ENCODE peak calls at places on chromosomes 5 and 9, in four cellular contexts. L is sigmoid colon, G is heart right ventricle, J is mammary epithelial cell. Q is an unnamed sample.

GRCh38 chr5:8993031-8993430 is 552.8 kb downstream of the SEMA5A start:
- DNase-seq in L (no peak), G (no peak), J (peak; percentile 19), Q (no peak)

GRCh38 chr5:171355302-171355724 is 32.3 kb upstream of the NPM1 start:
- DNase-seq in L (no peak), G (no peak), J (no peak), Q (no peak)

GRCh38 chr5:172607213-172607793 is 33.8 kb upstream of the NEURL1B start:
- DNase-seq in L (no peak), G (peak; percentile 54), J (peak; percentile 8), Q (peak; percentile 72)

GRCh38 chr9:5896863-5897262 is 6.2 kb downstream of the MLANA start:
- DNase-seq in L (no peak), G (no peak), J (no peak), Q (no peak)

GRCh38 chr9:137403281-137403680 is 19.7 kb downstream of the EXD3 start:
- DNase-seq in L (no peak), G (no peak), J (no peak), Q (no peak)

GRCh38 chr9:11933926-11934325 is 759.3 kb upstream of the TYRP1 start:
- DNase-seq in L (no peak), G (no peak), J (no peak), Q (no peak)

GRCh38 chr5:14512574-14512973 is 69.0 kb upstream of the OTULINL start:
- DNase-seq in L (no peak), G (no peak), J (no peak), Q (no peak)

GRCh38 chr5:101590384-101590783 is 687.3 kb upstream of the ST8SIA4 start:
- DNase-seq in L (no peak), G (no peak), J (no peak), Q (no peak)

GRCh38 chr9:84315278-84315877 is 25.2 kb downstream of the SLC28A3 start:
- DNase-seq in L (no peak), G (peak; percentile 40), J (peak; percentile 49), Q (peak; percentile 39)

GRCh38 chr9:128685022-128685332 is 4.0 kb upstream of the SET start:
- DNase-seq in L (no peak), G (no peak), J (no peak), Q (no peak)

GRCh38 chr9:96555567-96556386 is 63.9 kb downstream of the CDC14B start:
- DNase-seq in L (no peak), G (no peak), J (no peak), Q (no peak)

GRCh38 chr5:33297760-33298216 is 143.0 kb upstream of the TARS1 start:
- DNase-seq in L (no peak), G (no peak), J (no peak), Q (no peak)

GRCh38 chr9:76180541-76180940 is 213.7 kb downstream of the RFK start:
- DNase-seq in L (no peak), G (no peak), J (peak; percentile 9), Q (no peak)

GRCh38 chr5:141992349-141992963 is 20.4 kb downstream of the GNPDA1 start:
- DNase-seq in L (peak; percentile 83), G (peak; percentile 76), J (peak; percentile 49), Q (peak; percentile 75)

GRCh38 chr5:33994845-33995244 is 10.4 kb upstream of the SLC45A2 start:
- DNase-seq in L (no peak), G (no peak), J (peak; percentile 24), Q (no peak)

GRCh38 chr9:70589571-70590263 is 175.3 kb upstream of the KLF9 start:
- DNase-seq in L (peak; percentile 88), G (peak; percentile 61), J (peak; percentile 49), Q (peak; percentile 78)

GRCh38 chr5:5092149-5092548 is 48.0 kb upstream of the ADAMTS16 start:
- DNase-seq in L (no peak), G (no peak), J (no peak), Q (no peak)

GRCh38 chr9:33350310-33350709 is 52.1 kb downstream of the AQP7 start:
- DNase-seq in L (no peak), G (no peak), J (peak; percentile 65), Q (no peak)

GRCh38 chr9:93952119-93952783 is 2.9 kb downstream of the BARX1 start:
- DNase-seq in L (peak; percentile 54), G (no peak), J (no peak), Q (no peak)

GRCh38 chr5:151718653-151719052 is 31.9 kb upstream of the SPARC start:
- DNase-seq in L (no peak), G (no peak), J (no peak), Q (no peak)
- H3K27ac ChIP-seq in L (peak overlapping the region; percentile 41), G (peak overlapping the region; percentile 42), J (no peak overlapping the region), Q (peak overlapping the region; percentile 67)

GRCh38 chr5:138651767-138652117 is 76.5 kb upstream of the HSPA9 start:
- DNase-seq in L (no peak), G (no peak), J (no peak), Q (no peak)

GRCh38 chr5:138653502-138653901 is 78.3 kb upstream of the HSPA9 start:
- DNase-seq in L (no peak), G (no peak), J (peak; percentile 30), Q (no peak)

GRCh38 chr5:138656916-138657315 is 81.7 kb upstream of the HSPA9 start:
- DNase-seq in L (peak; percentile 35), G (no peak), J (no peak), Q (no peak)

GRCh38 chr5:138655530-138656245 is 80.5 kb upstream of the HSPA9 start:
- DNase-seq in L (peak; percentile 75), G (peak; percentile 61), J (no peak), Q (no peak)

DNA sequence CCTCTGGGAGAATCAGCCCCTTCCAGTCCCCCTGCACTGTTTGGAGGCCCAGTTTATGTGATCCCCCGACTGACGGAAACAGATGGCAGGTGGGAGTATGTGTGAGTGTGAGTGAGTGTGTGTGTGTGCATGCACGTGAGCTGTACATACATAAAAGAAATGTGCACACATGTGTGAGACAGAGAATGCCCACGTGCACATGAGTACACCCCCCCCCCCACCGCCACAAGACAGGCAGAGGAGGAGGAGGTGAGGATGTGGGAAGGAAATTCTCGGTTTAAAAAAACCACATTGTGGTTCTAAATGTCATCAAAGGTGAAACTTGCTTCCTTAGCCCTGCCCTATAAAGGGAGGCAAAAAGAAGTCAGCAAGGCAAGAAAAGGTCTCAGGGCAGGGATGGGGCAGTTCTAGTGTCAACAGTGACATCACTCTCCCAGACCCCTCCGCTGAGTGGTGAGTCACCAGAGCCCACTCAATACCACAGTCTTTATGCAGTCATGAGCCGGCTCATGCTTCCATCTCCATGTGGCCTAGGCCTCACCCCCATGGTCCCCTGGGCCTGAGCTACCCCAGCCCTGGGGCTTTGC is 79.2 kb upstream of the HSPA9 start:
- DNase-seq in L (no peak), G (no peak), J (peak; percentile 55), Q (no peak)
- H3K27me3 ChIP-seq in L (no peaks in the 10 kb centered on the region), G (no peaks in the 10 kb centered on the region), J (no peaks in the 10 kb centered on the region), Q (no peaks in the 10 kb centered on the region)

GRCh38 chr9:136264046-136264802 is 18.6 kb upstream of the QSOX2 start:
- DNase-seq in L (no peak), G (no peak), J (no peak), Q (no peak)
- H3K4me1 ChIP-seq in L (peaks cover 15% of the 10 kb centered on the region), G (peaks cover 5% of the 10 kb centered on the region), J (peaks cover 5% of the 10 kb centered on the region), Q (no peaks in the 10 kb centered on the region)

GRCh38 chr9:100580255-100580654 is 2.4 kb downstream of the CAVIN4 start:
- DNase-seq in L (no peak), G (peak; percentile 28), J (no peak), Q (no peak)
- H3K27ac ChIP-seq in L (no peak overlapping the region), G (peak overlapping the region; percentile 25), J (no peak overlapping the region), Q (no peak overlapping the region)

DNA sequence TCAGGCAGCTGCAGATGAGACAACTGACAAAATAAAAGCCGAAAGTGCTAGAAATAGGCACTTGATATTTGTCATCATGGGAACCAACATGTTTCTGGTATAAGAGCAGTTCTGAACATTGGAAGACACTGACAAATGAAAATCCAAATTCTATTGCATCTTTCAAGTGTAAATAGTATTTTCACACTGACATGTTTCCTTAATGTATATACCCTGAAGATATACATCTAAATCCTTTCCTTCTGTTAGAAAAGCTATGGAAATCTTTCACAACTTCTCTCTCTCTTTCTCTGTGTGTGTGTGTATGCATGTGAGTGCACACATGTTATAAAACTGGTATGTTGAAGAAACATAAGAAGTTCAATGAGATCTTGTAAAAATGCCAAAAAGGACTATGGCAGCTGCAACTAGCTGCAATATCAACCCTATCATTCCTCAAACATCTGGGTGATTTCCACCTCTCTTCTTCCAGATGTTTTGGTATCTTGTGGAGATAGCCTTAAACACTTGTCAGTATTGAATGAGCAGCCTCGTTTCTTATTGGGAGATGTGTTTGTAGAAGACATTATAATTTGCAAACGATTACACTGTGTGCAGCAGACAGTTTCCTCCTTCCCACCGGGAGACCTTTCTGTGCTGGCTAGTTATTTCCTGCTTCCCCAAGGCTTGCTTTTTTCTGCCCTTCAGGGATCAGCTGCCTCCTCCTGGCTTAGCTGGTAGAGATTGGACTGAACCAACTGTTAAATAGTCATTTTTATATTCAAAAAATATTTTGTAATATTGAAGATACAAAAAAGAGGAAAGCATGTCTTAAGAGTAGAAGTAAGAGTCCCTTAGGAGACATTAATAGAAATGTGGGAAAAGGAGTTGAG is 168.3 kb upstream of the MPDZ start:
- DNase-seq in L (no peak), G (no peak), J (no peak), Q (no peak)
- H3K27me3 ChIP-seq in L (no peaks in the 10 kb centered on the region), G (no peaks in the 10 kb centered on the region), J (no peaks in the 10 kb centered on the region), Q (no peaks in the 10 kb centered on the region)

DNA sequence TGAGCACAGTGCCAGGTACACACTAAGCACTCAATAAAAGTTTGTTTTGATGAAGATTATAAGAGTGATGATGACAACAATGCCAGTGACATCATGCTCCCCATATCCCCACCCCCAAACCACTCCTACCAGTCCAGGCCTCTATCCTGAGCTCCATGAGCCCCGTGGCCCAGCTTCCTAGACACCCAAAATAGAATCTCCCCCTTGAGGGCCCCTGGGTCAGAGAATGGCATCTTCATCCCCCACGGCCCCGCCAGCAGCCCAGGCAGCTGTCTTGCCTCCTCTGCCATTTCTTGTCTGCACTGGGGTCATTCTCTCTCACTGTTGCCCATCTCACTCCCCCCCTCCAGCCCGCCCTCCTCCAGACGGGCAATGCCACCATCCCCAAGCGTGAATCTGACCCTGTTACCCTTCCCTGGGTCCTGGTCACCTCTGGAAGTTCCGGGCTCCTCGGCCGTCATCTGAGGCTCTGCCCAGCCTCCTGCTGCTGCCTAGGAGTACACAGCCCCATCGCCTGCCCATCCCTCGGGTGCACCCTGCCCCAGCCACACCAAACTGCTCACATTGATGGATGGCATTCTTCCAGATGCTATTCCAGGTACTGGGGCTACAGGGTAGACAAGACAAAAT is 76.8 kb upstream of the LMX1B start:
- DNase-seq in L (peak; percentile 49), G (no peak), J (no peak), Q (peak; percentile 35)
- H3K4me1 ChIP-seq in L (peaks cover 12% of the 10 kb centered on the region), G (no peaks in the 10 kb centered on the region), J (no peaks in the 10 kb centered on the region), Q (no peaks in the 10 kb centered on the region)

DNA sequence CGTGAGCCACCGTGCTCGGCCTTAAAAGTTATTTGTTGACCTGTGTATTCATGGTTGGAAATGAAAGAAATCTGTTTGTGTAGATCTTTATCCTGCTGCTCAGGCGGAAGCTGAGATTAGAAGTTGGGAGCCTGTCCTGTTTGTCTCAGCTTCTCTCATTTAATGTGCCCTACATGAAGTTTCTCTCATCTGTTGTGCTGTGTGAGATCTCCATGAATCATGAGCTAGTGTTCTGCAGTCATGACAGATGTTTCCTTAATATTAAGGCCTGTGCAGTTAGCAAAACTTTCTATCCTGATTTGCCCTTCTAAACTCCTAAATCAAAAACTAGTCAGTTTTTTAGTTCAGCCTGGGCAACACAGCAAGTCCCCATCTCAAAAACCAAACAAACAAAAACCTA is 59.5 kb downstream of the FAM78A start:
- DNase-seq in L (no peak), G (no peak), J (no peak), Q (no peak)
- H3K27ac ChIP-seq in L (peak overlapping the region; percentile 53), G (no peak overlapping the region), J (no peak overlapping the region), Q (peak overlapping the region; percentile 38)